ENCODE peak calls at places on chromosomes 3 and 15, in eight cellular contexts. F is right cardiac atrium, O is thoracic aorta, W is prostate gland, K is Karpas-422, S is mucosa of descending colon, D is A673, T is mesendoderm. L is an unnamed sample. For H3K4me1, the result is how much of the 10 kb centered on the place peaks cover.

GRCh38 chr3:151431940-151432339 is 28.9 kb downstream of the IGSF10 start:
- DNase-seq in F (no peak), O (no peak), W (no peak), K (peak), S (no peak), D (no peak), T (peak), L (no peak)

GRCh38 chr15:44207643-44208042 is 12.6 kb upstream of the FRMD5 start:
- DNase-seq in F (no peak), O (no peak), W (no peak), K (no peak), S (no peak), D (peak), T (no peak), L (no peak)

GRCh38 chr3:14117468-14118399 is 6.9 kb downstream of the CHCHD4 start:
- DNase-seq in F (no peak), O (no peak), W (no peak), K (no peak), S (no peak), D (no peak), T (no peak), L (no peak)

GRCh38 chr3:160376681-160377080 is 22.3 kb downstream of the IFT80 start:
- DNase-seq in F (no peak), O (no peak), W (no peak), K (no peak), S (no peak), D (no peak), T (no peak), L (no peak)

GRCh38 chr3:64584193-64584592 is 103.6 kb downstream of the ADAMTS9 start:
- DNase-seq in F (no peak), O (no peak), W (no peak), K (no peak), S (no peak), D (no peak), T (no peak), L (no peak)

GRCh38 chr3:99895706-99896441 is 78.2 kb downstream of the CMSS1 start:
- DNase-seq in F (no peak), O (no peak), W (no peak), K (no peak), S (no peak), D (peak), T (peak), L (no peak)

GRCh38 chr15:92953997-92954396 is 53.9 kb downstream of the CHD2 start:
- DNase-seq in F (no peak), O (no peak), W (no peak), K (no peak), S (no peak), D (no peak), T (no peak), L (no peak)

GRCh38 chr3:161913786-161914389 is 417.3 kb downstream of the OTOL1 start:
- DNase-seq in F (no peak), O (no peak), W (no peak), K (no peak), S (no peak), D (peak), T (no peak), L (no peak)

DNA sequence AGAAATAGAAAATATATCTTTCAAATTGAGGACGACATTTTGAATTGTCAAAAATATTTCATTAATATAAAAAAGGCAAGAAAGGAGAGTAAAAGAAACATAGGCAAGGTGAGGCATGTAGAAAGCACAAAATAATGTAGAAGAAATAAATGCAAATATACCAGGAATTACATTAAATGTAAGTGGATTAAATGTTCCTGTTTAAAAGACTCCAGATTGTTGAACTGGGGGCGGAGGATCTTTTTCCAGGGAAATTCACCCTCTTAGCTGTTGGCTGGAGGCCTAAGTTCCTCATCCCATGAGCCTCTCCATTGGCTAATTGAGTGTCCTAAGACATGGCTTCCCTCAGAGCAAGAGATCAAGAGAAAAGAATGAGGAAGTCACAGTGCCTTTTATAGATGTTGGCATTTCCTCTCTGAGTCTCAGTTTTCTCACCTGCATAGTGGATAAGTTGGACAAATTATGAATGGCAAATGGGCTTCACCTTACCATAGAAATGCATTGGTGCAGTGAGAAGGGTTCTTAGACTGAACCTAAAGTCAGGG is 147.4 kb upstream of the SMAD3 start:
- DNase-seq in F (no peak), O (no peak), W (no peak), K (no peak), S (no peak), D (no peak), T (no peak), L (no peak)
- H3K4me3 ChIP-seq in F (no peak), O (no peak), W (no peak), K (no peak), S (no peak), D (no peak), T (no peak), L (no peak)

GRCh38 chr15:70701891-70702568 is 61.3 kb downstream of the UACA start:
- DNase-seq in F (no peak), O (no peak), W (no peak), K (peak), S (no peak), D (peak), T (peak), L (no peak)
- H3K4me1 ChIP-seq in F (under half), O (under half), W (under half), K (under half), S (under half), D (under half), T (under half), L (under half)

GRCh38 chr15:40163657-40164416 is 3.0 kb downstream of the BUB1B start:
- DNase-seq in F (no peak), O (no peak), W (no peak), K (no peak), S (no peak), D (no peak), T (no peak), L (no peak)
- H3K4me3 ChIP-seq in F (no peak), O (no peak), W (no peak), K (peak), S (no peak), D (peak), T (no peak), L (no peak)

DNA sequence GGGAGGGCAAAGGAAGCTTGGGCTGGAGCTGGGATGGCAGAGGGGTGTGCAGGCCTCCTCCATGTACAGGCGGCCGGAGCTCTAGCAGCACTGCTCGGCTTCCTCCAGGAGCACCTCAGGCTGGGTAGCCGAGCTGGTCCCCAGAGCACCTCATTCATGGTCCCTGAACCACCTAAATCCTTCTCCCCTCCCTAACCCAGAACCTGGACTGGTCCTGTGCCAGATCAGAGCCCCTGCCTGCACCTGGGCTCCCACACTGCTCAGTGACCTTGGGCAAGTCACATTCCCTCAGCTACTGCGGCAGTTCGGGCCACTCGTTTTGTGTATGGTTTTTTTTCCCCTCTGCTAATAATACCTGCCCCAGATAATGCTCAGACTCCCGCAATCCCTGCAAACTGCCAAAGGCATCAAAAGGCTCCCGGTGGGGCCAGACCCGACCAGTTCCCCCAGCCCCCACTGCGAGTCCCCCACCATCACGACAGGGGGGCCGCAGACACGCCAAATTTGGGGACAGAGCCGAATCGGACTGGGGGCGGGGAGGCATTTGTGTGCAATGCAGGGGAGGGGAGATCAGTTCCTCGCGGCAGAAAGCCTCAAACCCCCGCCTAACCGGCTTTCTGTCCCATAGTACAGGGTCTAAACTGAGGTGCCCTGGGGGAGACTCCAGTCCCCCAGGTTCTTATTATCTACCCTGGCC is 1.3 kb downstream of the SEMA7A start:
- DNase-seq in F (no peak), O (no peak), W (no peak), K (peak), S (no peak), D (no peak), T (no peak), L (no peak)
- H3K4me1 ChIP-seq in F (under half), O (under half), W (under half), K (half or more), S (under half), D (under half), T (under half), L (under half)

GRCh38 chr3:184512621-184513020 is 49.0 kb upstream of the EPHB3 start:
- DNase-seq in F (no peak), O (no peak), W (no peak), K (no peak), S (no peak), D (no peak), T (no peak), L (no peak)

GRCh38 chr3:184511741-184512140 is 49.8 kb upstream of the EPHB3 start:
- DNase-seq in F (no peak), O (no peak), W (no peak), K (no peak), S (no peak), D (no peak), T (no peak), L (no peak)

GRCh38 chr3:184508938-184509337 is 52.6 kb upstream of the EPHB3 start:
- DNase-seq in F (no peak), O (no peak), W (no peak), K (no peak), S (no peak), D (no peak), T (no peak), L (no peak)

GRCh38 chr3:184514151-184514490 is 47.5 kb upstream of the EPHB3 start:
- DNase-seq in F (no peak), O (no peak), W (no peak), K (no peak), S (no peak), D (no peak), T (no peak), L (no peak)

GRCh38 chr3:184513276-184514150 is 48.1 kb upstream of the EPHB3 start:
- DNase-seq in F (peak), O (peak), W (peak), K (peak), S (peak), D (peak), T (peak), L (peak)
- H3K4me3 ChIP-seq in F (peak), O (peak), W (peak), K (no peak), S (no peak), D (peak), T (peak), L (peak)

GRCh38 chr3:72950801-72951200 is 45.8 kb upstream of the PPP4R2 start:
- DNase-seq in F (no peak), O (no peak), W (no peak), K (no peak), S (no peak), D (no peak), T (no peak), L (no peak)

GRCh38 chr3:72950372-72950771 is 46.2 kb upstream of the PPP4R2 start:
- DNase-seq in F (no peak), O (no peak), W (no peak), K (no peak), S (no peak), D (no peak), T (no peak), L (no peak)

GRCh38 chr3:72951259-72951722 is 45.3 kb upstream of the PPP4R2 start:
- DNase-seq in F (no peak), O (no peak), W (no peak), K (no peak), S (no peak), D (no peak), T (no peak), L (no peak)

GRCh38 chr3:72957303-72957702 is 39.3 kb upstream of the PPP4R2 start:
- DNase-seq in F (peak), O (no peak), W (no peak), K (no peak), S (no peak), D (no peak), T (no peak), L (peak)

GRCh38 chr3:72953325-72953956 is 43.2 kb upstream of the PPP4R2 start:
- DNase-seq in F (no peak), O (no peak), W (no peak), K (no peak), S (no peak), D (no peak), T (peak), L (no peak)
- H3K4me1 ChIP-seq in F (under half), O (under half), W (under half), K (under half), S (under half), D (under half), T (under half), L (under half)

GRCh38 chr15:66939016-66939415 is 126.4 kb upstream of the SMAD3 start:
- DNase-seq in F (no peak), O (no peak), W (no peak), K (no peak), S (no peak), D (no peak), T (no peak), L (no peak)
- H3K4me3 ChIP-seq in F (no peak), O (no peak), W (no peak), K (no peak), S (no peak), D (no peak), T (no peak), L (no peak)

DNA sequence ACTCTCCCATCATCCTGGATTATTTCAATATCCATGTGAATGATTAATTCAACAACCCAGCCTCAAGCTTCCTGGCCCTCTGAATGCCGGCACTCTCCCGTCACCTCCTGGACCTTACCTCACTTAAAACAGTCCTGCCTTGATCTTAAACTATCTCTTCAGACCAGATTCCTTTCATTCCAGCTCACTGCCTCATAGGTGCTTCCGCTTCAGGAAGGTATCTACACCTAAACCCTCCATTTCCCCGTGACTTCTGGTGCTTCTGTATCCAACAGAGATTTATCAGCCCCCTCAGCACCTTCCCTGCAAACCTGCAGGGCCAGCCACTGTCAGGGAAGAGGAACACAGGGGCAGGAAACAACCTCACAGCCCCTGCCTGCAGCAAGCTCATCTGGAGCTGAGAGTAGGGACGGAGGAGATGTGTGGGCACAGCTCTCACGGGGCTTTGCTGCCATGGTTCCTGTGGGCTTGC is 98.9 kb upstream of the TJP1 start:
- DNase-seq in F (no peak), O (no peak), W (no peak), K (no peak), S (no peak), D (no peak), T (peak), L (no peak)
- H3K4me1 ChIP-seq in F (under half), O (under half), W (under half), K (under half), S (under half), D (under half), T (under half), L (under half)

DNA sequence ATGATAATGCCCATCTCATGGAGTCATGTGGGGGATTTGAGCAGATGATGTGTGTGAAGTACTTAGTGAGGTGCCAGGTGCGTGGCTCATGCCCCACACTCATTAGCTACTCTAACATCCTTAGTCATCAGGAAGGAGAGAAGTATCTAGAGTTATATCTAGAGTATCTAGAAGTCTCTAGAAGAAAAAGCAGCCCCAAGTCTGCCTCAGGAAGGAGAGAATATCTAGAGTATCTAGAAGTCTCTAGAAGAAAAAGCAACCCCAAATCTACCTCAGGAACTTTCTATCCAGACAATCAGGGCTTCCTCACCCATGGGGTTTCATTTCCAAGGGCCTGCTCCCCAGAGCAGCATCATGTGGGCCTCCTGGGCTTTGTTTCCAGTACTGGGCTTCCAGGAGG is 24.7 kb upstream of the DOCK3 start:
- DNase-seq in F (no peak), O (no peak), W (no peak), K (no peak), S (no peak), D (no peak), T (no peak), L (no peak)
- H3K4me3 ChIP-seq in F (no peak), O (no peak), W (no peak), K (no peak), S (no peak), D (no peak), T (no peak), L (no peak)

GRCh38 chr15:74208901-74209559 is 6.4 kb upstream of the STRA6 start:
- DNase-seq in F (no peak), O (no peak), W (no peak), K (no peak), S (no peak), D (no peak), T (peak), L (no peak)

GRCh38 chr15:74209560-74209958 is 7.0 kb upstream of the STRA6 start:
- DNase-seq in F (no peak), O (no peak), W (no peak), K (no peak), S (no peak), D (no peak), T (no peak), L (no peak)

GRCh38 chr15:74208496-74208895 is 5.9 kb upstream of the STRA6 start:
- DNase-seq in F (no peak), O (no peak), W (no peak), K (no peak), S (no peak), D (no peak), T (peak), L (no peak)

GRCh38 chr15:74206801-74207281 is 4.3 kb upstream of the STRA6 start:
- DNase-seq in F (no peak), O (no peak), W (no peak), K (no peak), S (no peak), D (peak), T (no peak), L (no peak)

GRCh38 chr15:74207652-74208440 is 5.3 kb upstream of the STRA6 start:
- DNase-seq in F (no peak), O (no peak), W (no peak), K (no peak), S (no peak), D (no peak), T (no peak), L (no peak)
- H3K4me1 ChIP-seq in F (under half), O (under half), W (under half), K (under half), S (under half), D (under half), T (under half), L (under half)